ENCODE peak calls at places on chromosomes 1 and 21, in six cellular contexts. H is upper lobe of left lung, J is GM12891, Q is endothelial cell of umbilical vein, B is breast epithelium, N is HCT116. P is an unnamed sample.

GRCh38 chr1:56758135-56758534 is 61.1 kb downstream of the FYB2 start:
- DNase-seq in H (no peak), J (no peak), Q (no peak), B (peak), N (peak), P (no peak)

GRCh38 chr1:230247921-230248778 is 178.0 kb downstream of the PGBD5 start:
- DNase-seq in H (no peak), J (no peak), Q (no peak), B (no peak), N (no peak), P (no peak)

GRCh38 chr1:228364068-228364705 is 42.4 kb downstream of the TRIM11 start:
- DNase-seq in H (no peak), J (no peak), Q (no peak), B (no peak), N (no peak), P (peak)

GRCh38 chr1:76302711-76303347 is 228.3 kb downstream of the ST6GALNAC3 start:
- DNase-seq in H (no peak), J (no peak), Q (no peak), B (no peak), N (no peak), P (no peak)

GRCh38 chr1:56992318-56993136 is 26.7 kb upstream of the C8B start:
- DNase-seq in H (no peak), J (no peak), Q (no peak), B (no peak), N (no peak), P (no peak)

GRCh38 chr21:46065215-46065992 is 32.5 kb upstream of the COL6A2 start:
- DNase-seq in H (no peak), J (no peak), Q (no peak), B (peak), N (no peak), P (no peak)

GRCh38 chr1:217620814-217621213 is 10.1 kb downstream of the GPATCH2 start:
- DNase-seq in H (no peak), J (peak), Q (no peak), B (no peak), N (no peak), P (no peak)

GRCh38 chr1:50861742-50862141 is 98.3 kb downstream of the FAF1 start:
- DNase-seq in H (no peak), J (no peak), Q (peak), B (no peak), N (no peak), P (no peak)

GRCh38 chr1:101820080-101820479 is 176.6 kb downstream of the OLFM3 start:
- DNase-seq in H (no peak), J (no peak), Q (peak), B (no peak), N (peak), P (no peak)

GRCh38 chr21:38351176-38351959 is 94.6 kb downstream of the KCNJ15 start:
- DNase-seq in H (no peak), J (no peak), Q (no peak), B (no peak), N (no peak), P (no peak)

GRCh38 chr1:179229214-179230140 is at the start of gene ABL2:
- DNase-seq in H (peak), J (peak), Q (peak), B (no peak), N (peak), P (peak)

GRCh38 chr1:203117611-203118575 is 9.6 kb upstream of the ADORA1 start:
- DNase-seq in H (peak), J (peak), Q (peak), B (peak), N (peak), P (peak)

GRCh38 chr1:226870323-226871046 is at the start of gene PSEN2:
- DNase-seq in H (peak), J (peak), Q (peak), B (peak), N (peak), P (peak)

GRCh38 chr1:51636765-51637522 is 20.1 kb downstream of the OSBPL9 start:
- DNase-seq in H (no peak), J (no peak), Q (peak), B (peak), N (peak), P (no peak)

GRCh38 chr21:26194326-26194725 is 23.8 kb upstream of the APP start:
- DNase-seq in H (no peak), J (no peak), Q (no peak), B (no peak), N (no peak), P (no peak)

GRCh38 chr1:156146006-156146748 is 7.2 kb upstream of the SEMA4A start:
- DNase-seq in H (peak), J (no peak), Q (peak), B (peak), N (peak), P (peak)

GRCh38 chr1:154427173-154428139 is 22.3 kb downstream of the IL6R start:
- DNase-seq in H (no peak), J (no peak), Q (peak), B (no peak), N (no peak), P (no peak)

GRCh38 chr1:201217146-201217545 is 26.5 kb downstream of the IGFN1 start:
- DNase-seq in H (no peak), J (no peak), Q (no peak), B (no peak), N (no peak), P (no peak)

GRCh38 chr21:45331521-45332257 is 44.0 kb upstream of the POFUT2 start:
- DNase-seq in H (no peak), J (no peak), Q (no peak), B (no peak), N (no peak), P (peak)

GRCh38 chr1:151846062-151846568 is 6.5 kb upstream of the C2CD4D start:
- DNase-seq in H (no peak), J (no peak), Q (peak), B (no peak), N (peak), P (no peak)

GRCh38 chr1:75794382-75794781 is 2.3 kb upstream of the MSH4 start:
- DNase-seq in H (no peak), J (no peak), Q (no peak), B (no peak), N (no peak), P (no peak)

GRCh38 chr1:230781596-230781995 is 34.4 kb downstream of the CAPN9 start:
- DNase-seq in H (no peak), J (no peak), Q (no peak), B (no peak), N (no peak), P (no peak)

GRCh38 chr1:221272940-221273339 is 393.7 kb downstream of the HLX start:
- DNase-seq in H (no peak), J (no peak), Q (peak), B (no peak), N (no peak), P (no peak)

GRCh38 chr1:24724345-24725208 is 20.7 kb upstream of the CLIC4 start:
- DNase-seq in H (no peak), J (no peak), Q (peak), B (no peak), N (peak), P (no peak)

GRCh38 chr1:241482761-241483250 is 36.7 kb downstream of the FH start:
- DNase-seq in H (no peak), J (no peak), Q (peak), B (no peak), N (peak), P (no peak)

GRCh38 chr1:94146273-94146672 is 25.3 kb upstream of the ABCA4 start:
- DNase-seq in H (no peak), J (no peak), Q (no peak), B (no peak), N (no peak), P (no peak)

GRCh38 chr1:42176902-42177519 is 12.5 kb upstream of the GUCA2A start:
- DNase-seq in H (no peak), J (peak), Q (peak), B (no peak), N (no peak), P (no peak)

GRCh38 chr1:34057347-34057746 is 107.7 kb downstream of the CSMD2 start:
- DNase-seq in H (no peak), J (no peak), Q (no peak), B (no peak), N (no peak), P (no peak)

GRCh38 chr1:67105508-67105907 is 29.3 kb downstream of the C1orf141 start:
- DNase-seq in H (no peak), J (no peak), Q (no peak), B (no peak), N (no peak), P (no peak)

GRCh38 chr1:27138927-27139326 is 16.0 kb downstream of the SLC9A1 start:
- DNase-seq in H (no peak), J (no peak), Q (no peak), B (no peak), N (no peak), P (no peak)

GRCh38 chr21:28832013-28832714 is 160.5 kb downstream of the LTN1 start:
- DNase-seq in H (no peak), J (no peak), Q (peak), B (no peak), N (no peak), P (no peak)

GRCh38 chr1:162570718-162571117 is 9.2 kb downstream of the UAP1 start:
- DNase-seq in H (no peak), J (no peak), Q (no peak), B (no peak), N (no peak), P (no peak)

DNA sequence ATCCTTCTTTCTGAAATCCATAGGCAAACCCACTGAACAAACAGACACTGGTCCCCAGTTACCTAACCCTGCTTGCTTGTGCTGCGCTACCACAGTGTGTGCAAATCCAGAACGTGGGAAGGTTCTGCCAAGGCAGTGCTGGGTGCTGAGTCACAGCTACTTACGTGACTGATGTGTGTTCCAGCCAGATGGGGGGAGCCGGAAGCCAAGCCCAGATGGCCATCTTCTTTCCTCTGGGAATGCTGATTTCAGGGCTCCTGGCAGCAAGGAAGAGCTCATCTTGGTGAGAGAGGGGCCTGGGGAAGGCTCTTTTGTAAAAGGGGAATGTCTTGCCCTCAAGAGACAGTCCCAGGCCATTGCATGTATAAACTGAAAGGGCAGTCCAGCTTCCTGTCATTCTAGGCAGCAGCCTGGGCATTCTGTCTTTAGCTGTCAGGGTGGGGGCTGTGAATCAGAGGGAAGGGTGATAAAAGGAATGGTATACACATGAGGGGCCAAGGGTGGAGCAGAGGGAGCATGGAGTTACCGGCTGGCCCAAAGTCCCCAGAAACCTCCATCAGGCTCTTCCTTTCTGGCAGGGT is 54.1 kb downstream of the CD46 start:
- DNase-seq in H (peak), J (no peak), Q (peak), B (no peak), N (no peak), P (no peak)
- TF ChIP-seq POLR2A in H (no peak), J (no peak), Q (no peak), B (no peak), N (no peak), P (no peak)

GRCh38 chr1:43294761-43295160 is 6.0 kb upstream of the TIE1 start:
- DNase-seq in H (no peak), J (no peak), Q (no peak), B (no peak), N (no peak), P (no peak)

GRCh38 chr1:43300661-43301094 is at the start of gene TIE1:
- DNase-seq in H (no peak), J (no peak), Q (peak), B (no peak), N (no peak), P (no peak)

GRCh38 chr1:43299101-43299500 is 1.7 kb upstream of the TIE1 start:
- DNase-seq in H (no peak), J (no peak), Q (peak), B (no peak), N (no peak), P (no peak)

GRCh38 chr1:43296207-43296606 is 4.6 kb upstream of the TIE1 start:
- DNase-seq in H (no peak), J (no peak), Q (no peak), B (no peak), N (no peak), P (no peak)

DNA sequence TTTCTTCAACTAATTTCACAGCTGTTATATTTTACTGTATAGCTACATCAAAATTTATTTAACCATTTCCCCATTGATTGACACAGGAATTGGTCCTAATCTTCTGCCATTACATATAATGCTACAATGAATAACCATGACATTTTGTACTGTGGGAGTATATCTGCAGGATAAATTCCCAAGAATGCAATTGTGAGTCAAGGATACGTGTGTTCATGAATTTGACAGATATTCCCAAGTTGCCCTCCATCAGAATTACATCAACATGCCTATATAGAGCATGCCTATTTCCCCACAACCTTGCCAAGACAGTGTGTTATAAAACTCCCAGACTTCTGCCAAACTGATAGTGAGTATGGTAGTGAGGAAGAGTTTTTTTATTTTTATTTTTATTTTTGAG is 2.7 kb upstream of the TIE1 start:
- DNase-seq in H (no peak), J (no peak), Q (no peak), B (no peak), N (no peak), P (no peak)
- TF ChIP-seq POLR2AphosphoS5 in H (no peak), J (no peak), Q (no peak), B (no peak), N (no peak), P (no peak)

DNA sequence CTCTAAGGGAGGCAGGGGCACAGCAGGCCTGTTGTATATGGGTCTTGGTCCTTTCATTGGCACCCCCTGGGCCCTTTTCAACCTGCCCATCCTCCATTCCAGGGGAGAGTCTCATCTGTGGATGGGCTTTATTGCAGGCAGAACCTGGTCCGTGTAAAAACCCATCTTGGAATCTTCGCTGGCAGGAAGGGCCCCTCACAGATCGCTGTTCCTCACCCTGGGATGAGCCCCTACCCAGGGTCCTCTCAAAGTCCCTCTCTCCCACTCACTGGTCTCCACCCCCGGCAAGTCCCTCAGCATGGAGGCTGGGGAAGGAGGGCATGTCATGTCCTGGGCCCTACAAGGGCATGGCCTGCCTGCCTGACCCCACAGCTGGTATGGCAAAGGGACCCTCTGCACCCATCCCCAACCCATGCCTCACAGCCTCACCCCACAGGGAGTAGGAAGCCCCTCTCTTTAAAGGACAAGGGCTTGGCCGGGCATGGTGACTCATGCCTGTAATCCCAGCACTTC is 13.3 kb upstream of the CDA start:
- DNase-seq in H (no peak), J (no peak), Q (no peak), B (no peak), N (no peak), P (no peak)
- TF ChIP-seq POLR2A in H (no peak), J (no peak), Q (no peak), B (no peak), N (no peak), P (no peak)

GRCh38 chr1:174324493-174324892 is 123.3 kb upstream of the GPR52 start:
- DNase-seq in H (no peak), J (no peak), Q (no peak), B (no peak), N (no peak), P (no peak)

GRCh38 chr1:174324939-174325338 is 122.8 kb upstream of the GPR52 start:
- DNase-seq in H (no peak), J (no peak), Q (no peak), B (no peak), N (no peak), P (no peak)

GRCh38 chr1:174326278-174326677 is 121.5 kb upstream of the GPR52 start:
- DNase-seq in H (no peak), J (no peak), Q (no peak), B (no peak), N (no peak), P (no peak)

DNA sequence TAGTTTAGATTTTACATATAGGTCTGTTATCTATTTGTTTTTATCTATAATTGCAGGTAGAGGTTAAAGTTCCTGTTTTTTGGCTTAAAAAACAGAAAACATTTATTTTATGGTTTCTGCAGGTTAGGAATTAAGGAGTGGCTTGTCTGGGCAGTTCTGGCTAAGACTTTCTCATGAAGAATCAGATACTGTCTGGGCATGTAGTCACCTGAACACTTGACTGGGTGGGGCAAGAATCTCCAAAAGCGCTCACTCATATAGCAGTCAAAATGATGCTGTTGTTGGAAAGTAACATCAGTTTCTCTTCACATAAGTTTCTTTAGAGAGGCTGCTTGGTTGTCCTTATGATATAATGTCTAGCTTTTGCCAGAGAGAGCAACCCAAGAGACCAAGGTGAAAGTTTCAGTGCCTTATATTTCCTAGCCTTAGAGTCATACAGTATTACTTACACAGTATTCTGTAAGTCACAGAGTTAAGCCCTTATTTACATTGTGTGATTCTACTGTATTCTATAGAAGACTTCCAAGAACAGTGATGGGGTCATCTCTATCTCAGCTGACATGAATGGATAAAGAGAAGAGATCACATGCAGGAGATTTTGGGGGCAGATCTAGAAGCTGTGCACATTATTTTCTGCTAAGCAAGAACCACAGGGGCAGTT is 125.4 kb upstream of the GPR52 start:
- DNase-seq in H (no peak), J (no peak), Q (no peak), B (no peak), N (no peak), P (no peak)
- TF ChIP-seq POLR2AphosphoS5 in H (no peak), J (no peak), Q (no peak), B (no peak), N (no peak), P (no peak)

DNA sequence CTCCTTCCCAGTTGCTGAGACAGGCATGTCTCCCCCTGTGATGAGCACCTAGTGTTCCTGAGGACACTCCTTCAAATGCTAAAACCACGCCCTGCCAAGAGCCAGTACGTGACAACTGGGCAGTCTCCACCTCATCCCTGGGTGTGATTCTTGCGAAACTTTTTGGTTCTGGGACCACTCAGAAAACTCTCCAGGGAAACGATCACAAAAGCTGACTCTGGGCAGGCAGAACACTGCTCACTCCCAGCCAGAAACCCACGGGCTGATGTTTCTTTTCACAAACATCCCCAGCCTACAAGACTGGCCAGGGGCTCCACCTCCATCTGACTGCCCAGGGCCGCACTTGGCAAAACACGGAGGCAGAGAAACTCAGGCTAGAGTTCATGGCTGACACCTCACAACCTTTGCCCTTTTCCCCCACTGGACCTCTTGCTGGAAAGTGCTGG is 24.4 kb downstream of the DHRS3 start:
- DNase-seq in H (no peak), J (no peak), Q (no peak), B (peak), N (no peak), P (no peak)
- TF ChIP-seq POLR2A in H (no peak), J (no peak), Q (no peak), B (no peak), N (no peak), P (no peak)